ENCODE peak calls at places on chromosomes 7 and 10, in four cellular contexts. B is GM12878, O is H1, F is HepG2. S is an unnamed sample.

GRCh38 chr7:116356979-116357378 is 142.6 kb upstream of the CAV2 start:
- DNase-seq in B (no peak), O (no peak), F (no peak), S (no peak)

GRCh38 chr7:194996-195829 is 2.8 kb downstream of the FAM20C start:
- DNase-seq in B (no peak), O (no peak), F (peak), S (no peak)

GRCh38 chr7:3243256-3243655 is 57.8 kb upstream of the SDK1 start:
- DNase-seq in B (no peak), O (no peak), F (no peak), S (no peak)

GRCh38 chr7:123285076-123285700 is 85.4 kb upstream of the SLC13A1 start:
- DNase-seq in B (no peak), O (peak), F (no peak), S (no peak)

GRCh38 chr7:123573896-123574467 is 16.4 kb upstream of the NDUFA5 start:
- DNase-seq in B (no peak), O (no peak), F (no peak), S (no peak)

GRCh38 chr7:10798044-10798443 is 175.6 kb upstream of the PHF14 start:
- DNase-seq in B (no peak), O (no peak), F (no peak), S (no peak)

GRCh38 chr7:14639801-14640200 is 262.8 kb downstream of the DGKB start:
- DNase-seq in B (no peak), O (no peak), F (no peak), S (no peak)

GRCh38 chr7:97623333-97623732 is 108.6 kb upstream of the TAC1 start:
- DNase-seq in B (peak), O (no peak), F (no peak), S (no peak)

GRCh38 chr7:99953649-99954048 is 22.2 kb downstream of the AZGP1 start:
- DNase-seq in B (no peak), O (no peak), F (no peak), S (no peak)
- TF ChIP-seq TCF12 in B (no peak), O (no peak), F (no peak), S (no peak)

GRCh38 chr10:6365384-6365783 is 162.7 kb downstream of the PFKFB3 start:
- DNase-seq in B (no peak), O (no peak), F (peak), S (no peak)
- TF ChIP-seq YY1 in B (no peak), O (no peak), F (no peak), S (no peak)

DNA sequence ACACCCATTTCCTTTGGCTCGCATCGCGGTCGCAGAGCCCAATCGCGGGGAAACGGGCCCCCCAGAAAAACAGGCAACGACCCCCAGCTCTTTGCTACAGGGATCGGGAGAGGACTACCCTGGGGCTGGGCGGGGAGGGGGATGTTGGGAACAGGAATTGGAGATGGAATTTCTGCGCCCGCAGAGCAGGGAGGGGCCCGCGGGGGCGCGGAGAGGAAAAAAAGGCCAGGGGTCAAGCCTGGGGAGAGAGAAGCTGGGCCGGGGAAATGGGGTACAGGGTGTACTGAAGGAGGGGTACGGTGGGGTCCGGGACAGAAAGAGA is 410 bp downstream of the SGCE start:
- DNase-seq in B (no peak), O (no peak), F (no peak), S (no peak)
- TF ChIP-seq TCF12 in B (no peak), O (no peak), F (no peak), S (no peak)

GRCh38 chr7:13016036-13016581 is 328.7 kb downstream of the ARL4A start:
- DNase-seq in B (no peak), O (no peak), F (no peak), S (no peak)
- TF ChIP-seq YY1 in B (no peak), O (no peak), F (no peak), S (no peak)

S was measured in SK-N-SH.